ENCODE peak calls at places on chromosomes 5 and 9, in ten cellular contexts. H is OCI-LY7; R is heart left ventricle; S is cardiac muscle cell; T is brain microvascular endothelial cell; F is HCT116; U is IMR-90; Q is CD8-positive, alpha-beta T cell; E is astrocyte of the spinal cord; Z is AG09309. M is an unnamed sample.

GRCh38 chr5:55533806-55534435 is 843 bp downstream of the PLPP1 start:
- DNase-seq in E (peak; percentile 58), H (peak; percentile 41), R (no peak), Z (no peak), T (peak; percentile 44), F (no peak), U (peak; percentile 48), Q (no peak), S (peak; percentile 72), M (no peak)

GRCh38 chr5:7779019-7779662 is 71.8 kb downstream of the CFAP90 start:
- DNase-seq in T (no peak), H (no peak), Q (no peak), S (no peak), E (no peak), Z (no peak), U (no peak), R (no peak), F (no peak), M (no peak)

GRCh38 chr9:95249986-95250385 is 67.5 kb downstream of the FANCC start:
- DNase-seq in T (no peak), S (peak; percentile 60), F (no peak), U (no peak), Z (no peak), H (no peak), E (no peak), R (no peak), Q (no peak), M (no peak)

GRCh38 chr9:19136129-19136528 is 8.8 kb upstream of the PLIN2 start:
- DNase-seq in T (no peak), S (no peak), F (no peak), R (no peak), H (no peak), Q (no peak), E (no peak), U (no peak), Z (no peak), M (no peak)

GRCh38 chr9:121353246-121353975 is 16.6 kb downstream of the STOM start:
- DNase-seq in Z (no peak), Q (peak; percentile 66), F (no peak), U (no peak), H (no peak), T (no peak), S (no peak), E (no peak), R (no peak), M (no peak)

GRCh38 chr5:13659391-13659790 is 285.1 kb downstream of the DNAH5 start:
- DNase-seq in S (no peak), R (no peak), H (no peak), T (peak; percentile 11), Q (no peak), F (no peak), E (peak; percentile 32), Z (no peak), U (peak; percentile 63), M (no peak)

GRCh38 chr9:19976226-19976625 is 187.4 kb upstream of the SLC24A2 start:
- DNase-seq in Q (no peak), S (no peak), R (no peak), U (no peak), T (no peak), H (peak; percentile 14), Z (no peak), E (no peak), F (no peak), M (no peak)

GRCh38 chr9:132784286-132784820 is 93.7 kb downstream of the AK8 start:
- DNase-seq in E (no peak), H (no peak), T (no peak), R (no peak), Q (no peak), U (no peak), S (no peak), Z (no peak), F (no peak), M (no peak)

GRCh38 chr5:139925650-139926640 is 117.2 kb downstream of the NRG2 start:
- DNase-seq in Q (peak; percentile 19), Z (no peak), T (no peak), E (peak; percentile 10), S (no peak), R (no peak), H (no peak), F (no peak), U (no peak), M (no peak)

GRCh38 chr5:87034562-87034961 is 233.1 kb upstream of the RASA1 start:
- DNase-seq in E (no peak), T (no peak), R (no peak), Z (no peak), Q (no peak), F (no peak), S (no peak), H (no peak), U (no peak), M (no peak)

GRCh38 chr5:119319401-119319800 is 36.4 kb upstream of the TNFAIP8 start:
- DNase-seq in U (no peak), Q (no peak), F (no peak), T (no peak), R (no peak), Z (no peak), H (no peak), E (no peak), S (no peak), M (no peak)

GRCh38 chr5:11384441-11385250 is 519.6 kb downstream of the CTNND2 start:
- DNase-seq in R (no peak), S (peak; percentile 57), E (no peak), H (no peak), Q (no peak), T (no peak), Z (no peak), U (no peak), F (no peak), M (no peak)
- H3K4me3 ChIP-seq in R (peak overlapping the region; percentile 16), S (peak overlapping the region; percentile 34), E (peak overlapping the region; percentile 40), H (no peak overlapping the region), Q (no peak overlapping the region), T (peak overlapping the region; percentile 37), Z (no peak overlapping the region), U (no peak overlapping the region), F (no peak overlapping the region), M (peak overlapping the region; percentile 36)

GRCh38 chr5:43648499-43649124 is 45.6 kb downstream of the NNT start:
- DNase-seq in S (no peak), H (no peak), F (no peak), Z (peak; percentile 77), U (peak; percentile 13), T (no peak), Q (no peak), E (no peak), R (no peak), M (peak; percentile 49)

GRCh38 chr5:43647789-43648188 is 44.8 kb downstream of the NNT start:
- DNase-seq in Q (no peak), E (no peak), F (no peak), R (no peak), U (no peak), H (no peak), T (no peak), S (no peak), Z (no peak), M (no peak)

GRCh38 chr5:43649256-43649655 is 46.3 kb downstream of the NNT start:
- DNase-seq in F (no peak), E (peak; percentile 79), U (peak; percentile 88), T (peak; percentile 79), Q (no peak), Z (no peak), H (no peak), R (no peak), S (no peak), M (no peak)

GRCh38 chr5:43643750-43644149 is 40.8 kb downstream of the NNT start:
- DNase-seq in E (no peak), R (no peak), Q (no peak), T (no peak), U (no peak), H (no peak), Z (no peak), F (no peak), S (no peak), M (no peak)

DNA sequence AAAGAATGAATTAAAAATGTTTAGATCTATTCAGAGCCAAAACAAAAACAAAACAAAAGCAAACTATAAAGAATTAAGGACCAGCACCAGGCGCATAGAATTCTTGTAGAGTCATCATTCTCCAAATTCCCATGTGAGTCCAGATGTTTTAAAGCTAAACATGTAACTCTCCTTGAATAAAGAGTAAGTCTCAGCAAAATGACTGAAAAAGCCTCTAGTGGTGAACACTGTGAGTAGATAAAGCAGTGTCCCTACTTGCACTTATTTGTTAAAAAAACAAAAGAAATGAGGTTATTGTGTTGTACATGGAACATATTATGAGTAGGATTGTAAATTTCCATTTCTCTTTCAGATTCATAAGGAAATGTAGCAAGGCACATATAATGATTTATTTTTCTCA is 44.0 kb downstream of the NNT start:
- DNase-seq in H (no peak), Z (no peak), S (no peak), T (no peak), U (peak; percentile 57), Q (no peak), E (peak; percentile 32), F (no peak), R (no peak), M (no peak)
- TF ChIP-seq CTCF in H (peak; percentile 40), Z (peak; percentile 23), S (peak; percentile 19), T (peak; percentile 21), U (peak; percentile 17), Q (no peak), E (peak; percentile 28), F (peak; percentile 40), R (peak; percentile 13), M (no peak)

GRCh38 chr5:180468732-180469585 is 25.2 kb upstream of the CNOT6 start:
- DNase-seq in F (no peak), U (no peak), T (no peak), R (no peak), Z (no peak), S (no peak), E (no peak), H (no peak), Q (no peak), M (no peak)

GRCh38 chr5:180469586-180469865 is 24.7 kb upstream of the CNOT6 start:
- DNase-seq in S (no peak), H (no peak), R (no peak), Z (no peak), Q (no peak), F (no peak), E (no peak), U (no peak), T (no peak), M (no peak)

GRCh38 chr5:180467576-180467975 is 26.6 kb upstream of the CNOT6 start:
- DNase-seq in T (no peak), Z (no peak), F (no peak), R (no peak), Q (no peak), H (no peak), U (no peak), E (no peak), S (no peak), M (no peak)

GRCh38 chr5:180467028-180467427 is 27.2 kb upstream of the CNOT6 start:
- DNase-seq in T (no peak), H (no peak), U (no peak), Z (no peak), E (no peak), R (no peak), S (no peak), Q (no peak), F (no peak), M (peak; percentile 30)

GRCh38 chr5:180467989-180468731 is 26.0 kb upstream of the CNOT6 start:
- DNase-seq in Q (no peak), H (no peak), E (no peak), U (no peak), Z (no peak), F (no peak), R (no peak), T (no peak), S (peak; percentile 59), M (no peak)
- H3K4me3 ChIP-seq in Q (no peak overlapping the region), H (no peak overlapping the region), E (no peak overlapping the region), U (no peak overlapping the region), Z (no peak overlapping the region), F (no peak overlapping the region), R (no peak overlapping the region), T (no peak overlapping the region), S (no peak overlapping the region), M (no peak overlapping the region)

GRCh38 chr5:150175536-150175935 is 9.0 kb downstream of the CDX1 start:
- DNase-seq in H (peak; percentile 24), F (peak; percentile 19), E (no peak), T (no peak), Q (no peak), U (peak; percentile 25), S (peak; percentile 44), Z (no peak), R (no peak), M (no peak)
- TF ChIP-seq CTCF in H (peak; percentile 69), F (peak; percentile 70), E (peak; percentile 70), T (peak; percentile 84), Q (no peak), U (peak; percentile 51), S (peak; percentile 65), Z (peak; percentile 65), R (peak; percentile 29), M (peak; percentile 11)

M was measured in psoas muscle.